ENCODE peak calls at places on chromosomes 4 and X, in five cellular contexts. One of them, this sample, is unnamed.

GRCh38 chr4:147019061-147019460 is 73.4 kb upstream of the TTC29 start:
- DNase-seq in RWPE1: peak
- DNase-seq in brain microvascular endothelial cell: peak
- DNase-seq in lower leg skin: peak
- DNase-seq in fibroblast of lung: peak
- DNase-seq in this sample: peak

GRCh38 chr4:41722171-41722570 is 26.4 kb downstream of the PHOX2B start:
- DNase-seq in lower leg skin: no peak
- DNase-seq in RWPE1: no peak
- DNase-seq in brain microvascular endothelial cell: no peak
- DNase-seq in fibroblast of lung: no peak
- DNase-seq in this sample: no peak

GRCh38 chr4:118282692-118283091 is 70.1 kb downstream of the PRSS12 start:
- DNase-seq in brain microvascular endothelial cell: peak
- DNase-seq in lower leg skin: no peak
- DNase-seq in RWPE1: peak
- DNase-seq in fibroblast of lung: peak
- DNase-seq in this sample: no peak

GRCh38 chrX:45762699-45763647 is 562.3 kb upstream of the DIPK2B start:
- DNase-seq in fibroblast of lung: no peak
- DNase-seq in lower leg skin: no peak
- DNase-seq in RWPE1: no peak
- DNase-seq in brain microvascular endothelial cell: no peak
- DNase-seq in this sample: no peak

GRCh38 chr4:40662962-40663604 is 33.4 kb upstream of the RBM47 start:
- DNase-seq in lower leg skin: no peak
- DNase-seq in fibroblast of lung: peak
- DNase-seq in brain microvascular endothelial cell: peak
- DNase-seq in RWPE1: peak
- DNase-seq in this sample: no peak

GRCh38 chrX:47143894-47144625 is 442 bp downstream of the NDUFB11 start:
- DNase-seq in RWPE1: peak
- DNase-seq in lower leg skin: no peak
- DNase-seq in brain microvascular endothelial cell: no peak
- DNase-seq in fibroblast of lung: peak
- DNase-seq in this sample: peak

GRCh38 chr4:28555851-28556250 is 1695.2 kb downstream of the STIM2 start:
- DNase-seq in brain microvascular endothelial cell: no peak
- DNase-seq in RWPE1: no peak
- DNase-seq in fibroblast of lung: peak
- DNase-seq in lower leg skin: no peak
- DNase-seq in this sample: no peak

GRCh38 chrX:73850124-73851013 is 287.4 kb downstream of the CHIC1 start:
- DNase-seq in lower leg skin: no peak
- DNase-seq in RWPE1: peak
- DNase-seq in fibroblast of lung: peak
- DNase-seq in brain microvascular endothelial cell: peak
- DNase-seq in this sample: peak

GRCh38 chrX:51891245-51891644 is 2.2 kb upstream of the MAGED1 start:
- DNase-seq in lower leg skin: no peak
- DNase-seq in brain microvascular endothelial cell: no peak
- DNase-seq in fibroblast of lung: no peak
- DNase-seq in RWPE1: no peak
- DNase-seq in this sample: no peak

GRCh38 chrX:141220342-141221008 is 21.8 kb downstream of the SPANXC start:
- DNase-seq in fibroblast of lung: peak
- DNase-seq in RWPE1: peak
- DNase-seq in lower leg skin: no peak
- DNase-seq in brain microvascular endothelial cell: peak
- DNase-seq in this sample: no peak

DNA sequence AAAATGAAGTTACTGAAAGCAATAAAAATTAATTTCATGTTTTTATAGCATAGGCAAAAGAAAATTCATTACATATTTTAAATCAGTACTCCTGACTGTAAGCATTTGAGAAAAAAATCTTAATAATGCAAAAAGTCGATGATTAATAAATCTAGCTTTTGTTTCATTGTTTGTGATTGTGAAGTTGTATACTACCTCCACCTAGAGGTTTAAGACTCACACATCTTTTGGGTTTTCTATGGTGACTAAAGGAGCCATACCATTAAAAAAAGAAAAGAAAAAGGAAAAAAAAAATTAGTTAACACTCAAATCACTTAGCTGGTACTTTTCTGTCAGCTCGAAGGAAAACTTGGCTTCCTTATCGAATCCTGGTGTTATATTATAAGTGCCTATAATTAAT is 2.0 kb downstream of the GABRA2 start:
- DNase-seq in brain microvascular endothelial cell: no peak
- DNase-seq in fibroblast of lung: no peak
- DNase-seq in RWPE1: no peak
- DNase-seq in lower leg skin: no peak
- DNase-seq in this sample: no peak
- TF ChIP-seq CTCF in brain microvascular endothelial cell: no peak
- TF ChIP-seq CTCF in fibroblast of lung: no peak
- TF ChIP-seq CTCF in RWPE1: no peak
- TF ChIP-seq CTCF in lower leg skin: no peak
- TF ChIP-seq CTCF in this sample: no peak

DNA sequence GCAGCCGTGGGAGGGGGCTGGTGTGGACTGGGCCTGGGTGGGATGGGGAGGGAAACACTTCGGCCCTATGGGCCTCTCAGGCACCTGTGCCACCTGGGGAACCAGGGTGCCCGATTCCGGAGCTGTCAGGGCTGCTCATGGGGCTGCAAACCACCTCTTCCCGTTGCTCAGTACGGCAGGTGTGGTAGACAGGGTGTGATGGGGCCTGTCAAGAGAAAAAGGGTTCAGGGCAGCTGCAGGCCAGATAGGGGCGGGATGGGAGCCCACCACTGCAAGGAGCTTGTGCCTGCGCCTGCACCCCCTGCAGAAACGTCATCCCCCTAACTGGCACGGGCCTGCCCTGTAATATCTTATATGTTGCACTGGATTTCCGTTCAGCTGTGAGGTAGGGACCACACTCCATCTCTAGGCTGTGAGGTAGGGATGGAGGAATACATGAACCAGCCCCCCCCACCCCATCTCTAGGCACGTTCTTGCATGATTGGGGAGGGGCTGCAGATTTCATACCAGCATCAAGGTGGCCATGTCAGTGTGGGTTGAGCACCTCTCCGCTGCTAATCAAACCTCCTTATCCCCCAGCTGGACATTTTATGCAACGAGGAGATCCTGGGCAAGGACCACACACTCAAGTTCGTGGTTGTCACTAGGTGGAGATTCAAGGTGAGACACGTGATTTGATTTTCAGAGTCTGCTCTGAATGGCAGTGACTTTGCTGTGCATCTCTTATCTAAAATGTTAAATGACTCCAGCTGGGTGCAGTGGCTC is 59.0 kb downstream of the PCGF3 start:
- DNase-seq in lower leg skin: no peak
- DNase-seq in brain microvascular endothelial cell: no peak
- DNase-seq in fibroblast of lung: no peak
- DNase-seq in RWPE1: no peak
- DNase-seq in this sample: no peak
- TF ChIP-seq CTCF in lower leg skin: no peak
- TF ChIP-seq CTCF in brain microvascular endothelial cell: no peak
- TF ChIP-seq CTCF in fibroblast of lung: no peak
- TF ChIP-seq CTCF in RWPE1: no peak
- TF ChIP-seq CTCF in this sample: no peak

GRCh38 chrX:70554081-70554480 is 109.4 kb downstream of the DLG3 start:
- DNase-seq in fibroblast of lung: peak
- DNase-seq in lower leg skin: no peak
- DNase-seq in RWPE1: peak
- DNase-seq in brain microvascular endothelial cell: peak
- DNase-seq in this sample: no peak
- TF ChIP-seq CTCF in fibroblast of lung: no peak
- TF ChIP-seq CTCF in lower leg skin: no peak
- TF ChIP-seq CTCF in RWPE1: no peak
- TF ChIP-seq CTCF in brain microvascular endothelial cell: no peak
- TF ChIP-seq CTCF in this sample: no peak

DNA sequence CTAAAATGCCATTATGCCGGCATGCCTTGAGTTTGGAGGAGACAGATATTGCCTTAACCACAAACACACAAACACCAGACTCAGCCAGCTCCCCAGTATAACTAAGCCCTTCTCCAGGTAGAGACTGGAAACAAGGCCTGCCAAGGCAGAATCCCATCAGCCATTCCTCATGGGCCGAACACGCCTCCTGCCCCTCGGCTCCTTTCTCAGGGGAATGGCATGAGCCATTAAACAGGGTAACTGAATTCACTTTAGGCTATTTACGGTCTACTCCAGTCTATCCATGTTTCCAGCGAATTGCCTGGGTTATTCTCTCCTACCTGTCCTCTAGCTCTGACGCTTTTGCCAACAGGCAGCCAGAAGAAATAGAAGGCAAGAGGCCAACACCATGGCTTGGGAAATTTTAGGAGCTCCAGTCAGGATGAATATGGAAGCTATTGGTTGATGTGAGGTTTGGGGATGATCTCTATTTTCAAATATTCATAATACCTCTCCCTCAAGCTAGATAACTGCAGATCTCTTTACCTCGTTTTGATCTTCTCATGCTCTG is 4.9 kb downstream of the SEL1L3 start:
- DNase-seq in brain microvascular endothelial cell: no peak
- DNase-seq in fibroblast of lung: no peak
- DNase-seq in RWPE1: no peak
- DNase-seq in lower leg skin: no peak
- DNase-seq in this sample: no peak
- TF ChIP-seq CTCF in brain microvascular endothelial cell: no peak
- TF ChIP-seq CTCF in fibroblast of lung: no peak
- TF ChIP-seq CTCF in RWPE1: no peak
- TF ChIP-seq CTCF in lower leg skin: no peak
- TF ChIP-seq CTCF in this sample: no peak

GRCh38 chr4:176309046-176309445 is 10.7 kb upstream of the SPCS3 start:
- DNase-seq in RWPE1: no peak
- DNase-seq in brain microvascular endothelial cell: no peak
- DNase-seq in lower leg skin: no peak
- DNase-seq in fibroblast of lung: no peak
- DNase-seq in this sample: no peak

GRCh38 chr4:176319237-176319703 is 496 bp upstream of the SPCS3 start:
- DNase-seq in brain microvascular endothelial cell: no peak
- DNase-seq in RWPE1: no peak
- DNase-seq in fibroblast of lung: no peak
- DNase-seq in lower leg skin: no peak
- DNase-seq in this sample: no peak

GRCh38 chr4:176308441-176308840 is 11.3 kb upstream of the SPCS3 start:
- DNase-seq in lower leg skin: no peak
- DNase-seq in brain microvascular endothelial cell: no peak
- DNase-seq in fibroblast of lung: no peak
- DNase-seq in RWPE1: no peak
- DNase-seq in this sample: no peak

GRCh38 chr4:176309772-176310171 is 10.0 kb upstream of the SPCS3 start:
- DNase-seq in brain microvascular endothelial cell: peak
- DNase-seq in fibroblast of lung: no peak
- DNase-seq in RWPE1: no peak
- DNase-seq in lower leg skin: no peak
- DNase-seq in this sample: no peak

GRCh38 chr4:176313596-176314341 is 6.0 kb upstream of the SPCS3 start:
- DNase-seq in fibroblast of lung: no peak
- DNase-seq in brain microvascular endothelial cell: no peak
- DNase-seq in RWPE1: no peak
- DNase-seq in lower leg skin: no peak
- DNase-seq in this sample: no peak
- TF ChIP-seq CTCF in fibroblast of lung: no peak
- TF ChIP-seq CTCF in brain microvascular endothelial cell: no peak
- TF ChIP-seq CTCF in RWPE1: no peak
- TF ChIP-seq CTCF in lower leg skin: no peak
- TF ChIP-seq CTCF in this sample: no peak

GRCh38 chr4:11487139-11487538 is 58.4 kb upstream of the HS3ST1 start:
- DNase-seq in brain microvascular endothelial cell: no peak
- DNase-seq in RWPE1: no peak
- DNase-seq in fibroblast of lung: no peak
- DNase-seq in lower leg skin: no peak
- DNase-seq in this sample: no peak

GRCh38 chr4:11489449-11490083 is 60.9 kb upstream of the HS3ST1 start:
- DNase-seq in RWPE1: no peak
- DNase-seq in fibroblast of lung: peak
- DNase-seq in brain microvascular endothelial cell: no peak
- DNase-seq in lower leg skin: no peak
- DNase-seq in this sample: no peak

GRCh38 chr4:11487876-11488545 is 59.3 kb upstream of the HS3ST1 start:
- DNase-seq in fibroblast of lung: peak
- DNase-seq in brain microvascular endothelial cell: no peak
- DNase-seq in lower leg skin: no peak
- DNase-seq in RWPE1: no peak
- DNase-seq in this sample: no peak

GRCh38 chr4:11485926-11486325 is 57.2 kb upstream of the HS3ST1 start:
- DNase-seq in fibroblast of lung: no peak
- DNase-seq in lower leg skin: no peak
- DNase-seq in brain microvascular endothelial cell: no peak
- DNase-seq in RWPE1: no peak
- DNase-seq in this sample: no peak

DNA sequence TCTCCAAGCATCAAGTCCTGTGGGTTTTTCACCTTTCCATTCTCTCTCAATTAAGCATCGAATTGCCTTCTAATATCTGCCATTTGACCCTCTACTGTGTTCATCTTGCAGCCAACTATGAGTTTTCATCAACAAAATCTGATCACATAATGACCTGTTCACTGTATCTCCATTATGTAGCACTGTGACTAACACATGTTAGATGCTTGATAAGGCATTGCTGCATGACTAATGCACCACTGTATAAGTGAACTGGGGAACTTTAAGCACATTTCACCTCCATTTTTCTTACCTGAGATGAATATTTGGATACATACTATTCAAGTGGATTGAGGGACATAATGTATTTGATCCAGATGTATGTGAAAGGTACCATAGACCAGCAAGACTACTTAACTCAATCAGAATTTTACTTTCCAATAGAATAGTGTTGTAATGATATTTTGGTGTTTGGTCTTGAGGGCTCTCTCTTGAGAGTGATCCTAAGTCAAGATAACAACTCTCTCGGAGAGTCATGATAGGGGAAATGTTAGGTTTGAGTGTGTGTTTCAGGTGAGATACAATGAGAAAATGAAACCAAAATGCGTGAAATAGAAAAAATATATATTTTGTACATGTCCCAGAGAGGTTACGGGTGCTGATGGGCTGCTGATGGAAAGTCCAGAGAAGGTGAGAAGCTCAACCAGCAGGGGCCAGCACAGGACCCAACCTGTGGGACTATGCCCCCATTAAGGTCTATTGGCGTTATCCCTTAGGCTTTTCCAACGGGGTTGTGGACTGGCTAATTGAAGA is 60.2 kb upstream of the HS3ST1 start:
- DNase-seq in fibroblast of lung: no peak
- DNase-seq in lower leg skin: no peak
- DNase-seq in brain microvascular endothelial cell: no peak
- DNase-seq in RWPE1: no peak
- DNase-seq in this sample: no peak
- TF ChIP-seq CTCF in fibroblast of lung: no peak
- TF ChIP-seq CTCF in lower leg skin: no peak
- TF ChIP-seq CTCF in brain microvascular endothelial cell: peak
- TF ChIP-seq CTCF in RWPE1: no peak
- TF ChIP-seq CTCF in this sample: no peak

GRCh38 chr4:164012396-164013027 is 518.0 kb downstream of the TMA16 start:
- DNase-seq in RWPE1: peak
- DNase-seq in fibroblast of lung: peak
- DNase-seq in lower leg skin: no peak
- DNase-seq in brain microvascular endothelial cell: peak
- DNase-seq in this sample: no peak
- TF ChIP-seq CTCF in RWPE1: peak
- TF ChIP-seq CTCF in fibroblast of lung: peak
- TF ChIP-seq CTCF in lower leg skin: no peak
- TF ChIP-seq CTCF in brain microvascular endothelial cell: peak
- TF ChIP-seq CTCF in this sample: no peak

This sample was measured in testis.